ENCODE peak calls at places on chromosomes 12 and 14, in four cellular contexts. N is CD8-positive, alpha-beta memory T cell; I is NT2/D1; R is GM23338. Q is an unnamed sample.

GRCh38 chr12:57829025-57829777 is 10.7 kb upstream of the AVIL start:
- DNase-seq in R (no peak), N (no peak), I (no peak), Q (no peak)

GRCh38 chr12:27820564-27820963 is 40.5 kb upstream of the MANSC4 start:
- DNase-seq in I (no peak), R (no peak), N (no peak), Q (no peak)

GRCh38 chr14:49306152-49306751 is 279.9 kb downstream of the RPS29 start:
- DNase-seq in N (no peak), I (no peak), R (peak), Q (peak)

GRCh38 chr12:120358412-120359158 is 10.4 kb downstream of the MSI1 start:
- DNase-seq in N (no peak), I (no peak), R (peak), Q (no peak)

GRCh38 chr12:30602678-30603077 is 93.0 kb downstream of the IPO8 start:
- DNase-seq in N (no peak), R (no peak), I (no peak), Q (no peak)

GRCh38 chr12:24138041-24138440 is 188.6 kb upstream of the SOX5 start:
- DNase-seq in N (no peak), R (no peak), I (no peak), Q (no peak)

GRCh38 chr14:68791078-68791983 is 1.5 kb downstream of the ZFP36L1 start:
- DNase-seq in R (peak), N (no peak), I (no peak), Q (peak)

GRCh38 chr14:103348154-103348553 is 14.1 kb downstream of the EIF5 start:
- DNase-seq in N (no peak), R (no peak), I (no peak), Q (peak)

GRCh38 chr12:56596815-56597214 is 33.3 kb downstream of the BAZ2A start:
- DNase-seq in R (peak), I (no peak), N (no peak), Q (no peak)

GRCh38 chr12:96120359-96121100 is 73.6 kb upstream of the ELK3 start:
- DNase-seq in R (peak), N (no peak), I (peak), Q (no peak)

GRCh38 chr12:127310548-127310947 is 956.4 kb upstream of the TMEM132C start:
- DNase-seq in N (no peak), I (no peak), R (no peak), Q (no peak)

GRCh38 chr14:90520326-90520725 is 123.5 kb downstream of the CALM1 start:
- DNase-seq in N (no peak), I (no peak), R (no peak), Q (no peak)

GRCh38 chr14:90517431-90517841 is 120.6 kb downstream of the CALM1 start:
- DNase-seq in I (no peak), N (no peak), R (no peak), Q (no peak)

GRCh38 chr14:90519262-90519920 is 122.6 kb downstream of the CALM1 start:
- DNase-seq in N (no peak), R (no peak), I (no peak), Q (no peak)

GRCh38 chr14:90518941-90519256 is 122.1 kb downstream of the CALM1 start:
- DNase-seq in N (peak), I (no peak), R (peak), Q (peak)

DNA sequence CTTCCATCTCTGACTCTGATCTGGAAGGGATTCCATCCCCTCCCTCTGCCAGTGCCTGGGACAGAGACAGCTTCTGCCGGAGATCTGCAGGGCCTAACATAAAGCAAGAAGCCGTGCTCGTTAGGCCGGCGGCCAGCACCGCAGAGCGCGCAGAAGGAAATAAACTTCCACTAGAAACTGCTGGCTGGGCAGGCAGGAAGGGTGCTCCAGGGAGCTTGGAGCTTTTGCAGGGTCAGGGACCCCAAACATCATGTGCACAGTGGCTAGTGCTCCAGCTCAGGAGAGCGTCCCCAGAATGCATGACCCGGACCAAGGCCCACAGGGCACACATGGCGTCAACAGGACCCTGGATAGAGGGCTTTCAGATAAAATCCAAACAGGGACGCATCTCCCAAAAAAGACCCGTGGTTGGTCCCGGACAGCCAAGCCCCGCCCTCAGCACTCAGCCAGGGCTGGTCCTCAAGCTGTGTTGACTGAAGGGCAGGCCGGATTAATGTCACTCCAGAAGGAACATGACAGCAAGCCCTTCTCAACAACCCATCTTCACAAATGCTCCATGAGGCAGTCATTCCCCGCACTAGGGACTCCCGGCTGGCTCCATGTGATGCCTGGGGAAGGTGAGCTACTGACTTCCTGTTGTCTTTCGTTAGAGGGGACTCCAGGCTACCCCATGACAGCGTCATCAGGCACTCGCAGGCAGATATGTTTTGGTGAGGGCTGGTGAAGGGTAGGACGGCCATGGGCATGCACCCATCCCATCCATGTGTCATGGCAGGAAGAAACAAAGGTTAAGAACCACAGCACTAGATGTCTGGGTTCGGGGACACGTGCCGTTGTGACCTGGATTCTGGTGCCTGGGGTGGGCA is 121.5 kb downstream of the CALM1 start:
- DNase-seq in R (no peak), I (no peak), N (no peak), Q (no peak)
- H3K4me3 ChIP-seq in R (no peak), I (no peak), N (no peak), Q (no peak)

GRCh38 chr12:48968004-48968403 is 3.5 kb downstream of the WNT10B start:
- DNase-seq in I (no peak), N (no peak), R (no peak), Q (no peak)
- H3K4me3 ChIP-seq in I (peak), N (no peak), R (peak), Q (no peak)

DNA sequence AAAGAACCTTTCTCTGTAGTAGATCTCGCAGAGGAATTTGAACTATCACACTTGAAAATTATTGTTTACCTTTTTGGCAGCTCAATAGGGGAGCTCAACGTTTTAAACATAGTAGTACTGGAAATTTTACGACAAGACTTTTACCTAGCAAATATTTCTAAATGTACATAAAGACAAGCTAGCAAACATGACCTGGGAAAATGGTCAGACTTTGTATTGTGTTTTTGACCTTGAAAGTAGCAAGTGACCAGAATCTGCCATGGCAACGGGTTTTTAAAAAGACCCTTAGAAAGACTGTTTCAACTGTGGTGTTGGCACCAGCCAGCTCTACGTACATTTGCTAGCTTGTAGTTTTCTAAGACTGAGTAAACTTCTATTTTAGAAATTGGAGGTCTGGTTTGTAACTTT is 20.2 kb upstream of the A2M start:
- DNase-seq in N (no peak), I (no peak), R (no peak), Q (no peak)
- H3K4me3 ChIP-seq in N (no peak), I (no peak), R (no peak), Q (no peak)

GRCh38 chr12:67709367-67709954 is 60.9 kb downstream of the DYRK2 start:
- DNase-seq in R (no peak), I (no peak), N (no peak), Q (no peak)

GRCh38 chr12:67705394-67706370 is 57.1 kb downstream of the DYRK2 start:
- DNase-seq in I (peak), R (no peak), N (no peak), Q (peak)

GRCh38 chr12:67714648-67715047 is 66.1 kb downstream of the DYRK2 start:
- DNase-seq in I (no peak), N (no peak), R (no peak), Q (peak)

DNA sequence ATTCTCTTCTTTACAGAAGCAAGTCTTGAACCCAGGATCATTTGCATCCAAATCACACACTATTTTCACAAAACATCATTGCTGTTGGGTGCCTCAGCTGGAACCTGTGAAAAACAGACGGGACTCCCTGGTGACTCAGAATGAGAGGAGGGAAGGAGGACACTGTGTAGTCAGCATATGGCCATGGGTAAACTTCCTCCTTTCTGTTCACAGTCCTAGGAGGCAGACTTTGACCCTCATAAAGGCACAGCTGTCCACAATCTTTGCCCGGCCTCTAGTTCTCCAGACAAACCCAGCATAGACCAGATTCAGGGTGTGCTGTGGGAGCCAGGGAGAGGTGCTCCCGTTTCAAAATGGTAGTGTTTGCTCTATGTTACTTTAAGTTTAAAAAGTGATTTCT is 62.0 kb downstream of the DYRK2 start:
- DNase-seq in I (no peak), N (no peak), R (no peak), Q (peak)
- H3K4me3 ChIP-seq in I (no peak), N (no peak), R (no peak), Q (no peak)

DNA sequence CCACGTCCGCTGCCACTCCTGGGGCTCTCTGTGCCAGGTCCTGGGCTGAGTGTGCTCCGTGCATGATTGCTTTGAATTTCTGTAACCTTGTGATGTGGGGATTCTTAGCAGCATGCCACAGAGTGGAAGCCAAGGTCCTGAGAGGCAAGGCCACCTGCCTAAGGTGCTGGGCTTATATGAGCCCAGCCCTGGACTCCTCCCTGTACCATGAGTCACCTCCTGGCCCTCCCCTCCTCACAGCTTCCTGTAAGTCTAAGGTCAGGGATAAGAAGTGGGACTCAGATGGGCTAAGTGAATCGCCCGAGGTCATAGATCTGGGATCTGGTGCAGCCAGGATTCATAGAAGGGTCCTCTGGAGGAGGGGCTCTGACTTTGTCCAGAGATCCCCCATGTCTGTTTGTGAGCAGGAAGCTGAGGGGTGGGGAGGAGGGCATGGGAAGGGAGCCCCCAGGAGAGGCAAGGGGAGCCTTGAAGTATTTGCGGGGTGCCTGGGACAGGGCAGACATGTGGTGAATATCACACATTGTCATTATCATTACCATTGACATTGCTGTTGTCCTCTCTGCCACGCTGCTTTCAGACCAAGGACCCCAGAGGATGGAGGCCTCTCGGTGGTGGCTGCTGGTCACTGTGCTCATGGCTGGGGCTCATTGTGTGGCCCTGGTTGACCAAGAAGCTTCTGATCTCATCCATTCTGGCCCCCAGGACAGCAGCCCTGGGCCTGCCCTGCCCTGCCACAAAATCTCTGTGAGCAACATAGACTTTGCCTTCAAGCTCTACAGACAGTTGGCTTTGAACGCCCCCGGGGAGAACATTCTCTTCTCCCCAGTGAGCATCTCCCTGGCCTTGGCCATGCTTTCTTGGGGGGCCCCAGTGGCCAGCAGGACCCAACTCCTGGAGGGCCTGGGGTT is 28.8 kb downstream of the SERPINA3 start:
- DNase-seq in N (no peak), I (no peak), R (no peak), Q (no peak)
- H3K4me3 ChIP-seq in N (no peak), I (no peak), R (no peak), Q (no peak)

GRCh38 chr12:51530208-51530607 is 60.8 kb upstream of the SCN8A start:
- DNase-seq in I (no peak), R (no peak), N (no peak), Q (no peak)

GRCh38 chr12:51531284-51531981 is 59.6 kb upstream of the SCN8A start:
- DNase-seq in I (no peak), N (no peak), R (peak), Q (no peak)

GRCh38 chr12:51534216-51534615 is 56.8 kb upstream of the SCN8A start:
- DNase-seq in N (no peak), R (peak), I (no peak), Q (no peak)

GRCh38 chr12:51533799-51534198 is 57.2 kb upstream of the SCN8A start:
- DNase-seq in N (no peak), I (no peak), R (peak), Q (peak)

DNA sequence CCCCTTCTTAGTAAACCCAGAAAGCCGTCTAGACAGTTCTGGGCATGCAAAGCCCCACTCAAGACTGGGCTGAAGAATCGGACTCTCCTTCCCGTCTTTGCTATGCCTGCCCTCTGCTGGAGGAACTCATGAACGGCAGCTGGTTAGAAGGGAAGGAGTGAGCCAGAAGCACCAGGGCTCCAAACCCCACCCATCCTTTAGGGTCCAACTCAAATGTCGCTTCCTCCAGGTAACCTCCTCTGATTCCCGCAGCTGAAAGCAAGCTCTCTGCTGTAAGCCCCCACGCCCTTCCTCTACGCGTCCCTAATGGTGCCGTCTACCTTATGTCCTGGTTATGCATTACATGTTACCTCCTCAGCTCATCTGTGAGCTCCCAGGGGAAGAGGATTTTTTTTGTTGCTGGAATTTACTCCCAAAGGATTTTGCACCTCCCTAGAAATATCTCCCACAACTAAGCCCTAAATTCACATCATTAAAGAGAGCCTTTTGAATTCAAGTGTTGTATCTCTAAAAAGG is 59.0 kb upstream of the SCN8A start:
- DNase-seq in N (peak), R (peak), I (peak), Q (peak)
- H3K4me3 ChIP-seq in N (no peak), R (peak), I (no peak), Q (no peak)

GRCh38 chr12:1665366-1665765 is 25.5 kb upstream of the ADIPOR2 start:
- DNase-seq in I (no peak), N (no peak), R (no peak), Q (no peak)

GRCh38 chr12:1668833-1669543 is 21.9 kb upstream of the ADIPOR2 start:
- DNase-seq in R (no peak), I (no peak), N (no peak), Q (peak)

GRCh38 chr12:1666215-1666614 is 24.7 kb upstream of the ADIPOR2 start:
- DNase-seq in N (no peak), R (no peak), I (no peak), Q (no peak)

GRCh38 chr12:1663440-1664132 is 27.3 kb upstream of the ADIPOR2 start:
- DNase-seq in R (no peak), N (no peak), I (no peak), Q (no peak)

GRCh38 chr12:1666685-1667162 is 24.1 kb upstream of the ADIPOR2 start:
- DNase-seq in R (no peak), N (no peak), I (no peak), Q (no peak)
- H3K4me3 ChIP-seq in R (no peak), N (peak), I (no peak), Q (no peak)

GRCh38 chr12:53739285-53740129 is 12.3 kb upstream of the CALCOCO1 start:
- DNase-seq in R (peak), N (no peak), I (no peak), Q (peak)
- H3K4me3 ChIP-seq in R (peak), N (peak), I (peak), Q (no peak)

GRCh38 chr12:81080431-81080983 is 2.6 kb downstream of the ACSS3 start:
- DNase-seq in I (no peak), N (no peak), R (no peak), Q (peak)
- H3K4me3 ChIP-seq in I (no peak), N (no peak), R (no peak), Q (no peak)